ENCODE peak calls at places on chromosomes 12 and 14, in nine cellular contexts. W, L, B, K, A, Y, D, Q and X are unnamed samples.
A peak's percentile ranks its signal among the peaks of the same experiment; 100 is the strongest.

GRCh38 chr12:113747048-113747447 is 219.1 kb downstream of the RBM19 start:
- DNase-seq in Y (no peak), B (no peak), W (no peak), L (no peak), K (peak; percentile 16), D (no peak), A (no peak), Q (no peak), X (peak; percentile 10)

GRCh38 chr12:10140001-10140400 is 10.0 kb upstream of the CLEC7A start:
- DNase-seq in B (peak; percentile 84), L (peak; percentile 44), Q (peak; percentile 45), D (peak; percentile 37), Y (no peak), A (peak; percentile 86), K (peak; percentile 87), W (peak; percentile 31), X (peak; percentile 77)

GRCh38 chr14:58298477-58298879 is at the start of gene ARID4A:
- DNase-seq in D (peak; percentile 76), A (no peak), Q (no peak), B (no peak), L (no peak), Y (peak; percentile 91), W (no peak), K (no peak), X (no peak)

GRCh38 chr12:131229426-131230339 is 276.0 kb downstream of the ADGRD1 start:
- DNase-seq in D (no peak), L (no peak), K (peak; percentile 99), B (no peak), A (no peak), Q (no peak), Y (no peak), W (no peak), X (no peak)

GRCh38 chr14:104284107-104284592 is 145.8 kb downstream of the KIF26A start:
- DNase-seq in A (no peak), K (no peak), D (no peak), L (no peak), B (no peak), Y (peak; percentile 54), W (no peak), Q (no peak), X (no peak)

GRCh38 chr12:128817115-128818015 is 6.4 kb downstream of the SLC15A4 start:
- DNase-seq in K (peak; percentile 84), L (peak; percentile 61), B (no peak), Y (no peak), D (no peak), W (peak; percentile 66), Q (no peak), A (no peak), X (peak; percentile 77)

GRCh38 chr14:88417594-88417993 is 32.1 kb downstream of the SPATA7 start:
- DNase-seq in W (no peak), Q (no peak), Y (no peak), K (no peak), D (no peak), L (no peak), B (no peak), A (no peak), X (no peak)

GRCh38 chr14:80678436-80678835 is 263.1 kb downstream of the CEP128 start:
- DNase-seq in W (no peak), A (no peak), D (no peak), B (no peak), Y (no peak), Q (peak; percentile 31), L (no peak), K (no peak), X (no peak)

GRCh38 chr12:65093571-65093970 is 27.5 kb downstream of the WIF1 start:
- DNase-seq in A (no peak), D (no peak), B (no peak), Q (no peak), K (no peak), L (no peak), W (no peak), Y (no peak), X (no peak)

GRCh38 chr12:116693259-116694227 is 44.3 kb downstream of the SPRING1 start:
- DNase-seq in Q (no peak), B (no peak), D (no peak), K (peak; percentile 34), W (no peak), A (no peak), L (no peak), Y (no peak), X (no peak)

GRCh38 chr14:77111021-77111420 is 13.0 kb downstream of the CIPC start:
- DNase-seq in Y (no peak), W (no peak), D (no peak), L (no peak), Q (no peak), B (peak; percentile 68), K (no peak), A (no peak), X (no peak)

GRCh38 chr14:21098134-21098891 is at the start of gene ZNF219:
- DNase-seq in W (no peak), D (no peak), K (peak; percentile 39), Q (peak; percentile 10), A (no peak), Y (peak; percentile 75), B (peak; percentile 39), L (peak; percentile 51), X (no peak)

GRCh38 chr12:10861366-10861765 is 12.1 kb upstream of the PRR4 start:
- DNase-seq in K (no peak), B (no peak), L (peak; percentile 9), D (no peak), A (no peak), Y (no peak), W (no peak), Q (no peak), X (no peak)

GRCh38 chr14:66237701-66238100 is 248.5 kb upstream of the CCDC196 start:
- DNase-seq in B (no peak), W (no peak), K (no peak), Y (no peak), Q (no peak), A (no peak), L (no peak), D (no peak), X (no peak)

GRCh38 chr14:101583709-101584048 is 22.4 kb downstream of the DIO3 start:
- DNase-seq in D (no peak), Q (no peak), K (no peak), W (no peak), Y (no peak), L (no peak), A (no peak), B (no peak), X (no peak)

GRCh38 chr14:105489607-105490317 is 1.3 kb upstream of the TEDC1 start:
- DNase-seq in L (peak; percentile 65), B (peak; percentile 85), D (peak; percentile 85), Q (peak; percentile 75), W (peak; percentile 57), K (peak; percentile 90), A (peak; percentile 90), Y (peak; percentile 90), X (peak; percentile 91)

GRCh38 chr12:46269429-46270241 is 792 bp upstream of the SLC38A1 start:
- DNase-seq in Y (peak; percentile 67), D (peak; percentile 70), L (no peak), B (no peak), K (peak; percentile 77), W (no peak), A (no peak), Q (no peak), X (peak; percentile 86)

GRCh38 chr12:7959278-7960063 is 23.5 kb upstream of the SLC2A3 start:
- DNase-seq in W (no peak), L (no peak), K (no peak), Y (no peak), A (peak; percentile 77), B (peak; percentile 3), Q (no peak), D (peak; percentile 52), X (peak; percentile 45)

GRCh38 chr12:58695263-58695662 is 225.0 kb downstream of the LRIG3 start:
- DNase-seq in Y (no peak), K (no peak), D (no peak), A (no peak), Q (no peak), W (no peak), B (no peak), L (no peak), X (no peak)

GRCh38 chr12:131103614-131104463 is 150.1 kb downstream of the ADGRD1 start:
- DNase-seq in L (no peak), B (no peak), W (no peak), Y (peak; percentile 25), Q (no peak), K (no peak), A (no peak), D (no peak), X (no peak)

GRCh38 chr14:92507174-92507768 is 6.3 kb upstream of the RIN3 start:
- DNase-seq in L (no peak), Q (no peak), B (no peak), A (peak; percentile 9), Y (peak; percentile 93), D (no peak), K (no peak), W (no peak), X (peak; percentile 42)

GRCh38 chr12:71810905-71811304 is 28.7 kb upstream of the TBC1D15 start:
- DNase-seq in B (no peak), K (no peak), L (no peak), D (no peak), W (no peak), A (no peak), Q (peak; percentile 15), Y (no peak), X (no peak)

GRCh38 chr14:24378981-24379906 is 11.3 kb downstream of the NFATC4 start:
- DNase-seq in W (no peak), A (no peak), Y (no peak), L (no peak), B (no peak), Q (no peak), K (no peak), D (no peak), X (no peak)

GRCh38 chr12:67790660-67791059 is 142.1 kb downstream of the DYRK2 start:
- DNase-seq in B (no peak), W (no peak), L (no peak), D (no peak), K (no peak), Q (no peak), Y (no peak), A (no peak), X (no peak)

GRCh38 chr12:107522692-107523477 is 162.7 kb upstream of the PWP1 start:
- DNase-seq in K (peak; percentile 3), Q (no peak), L (no peak), B (no peak), A (no peak), D (no peak), Y (no peak), W (no peak), X (no peak)

GRCh38 chr12:86712425-86712843 is 456.2 kb upstream of the MGAT4C start:
- DNase-seq in Y (no peak), Q (peak; percentile 97), B (peak; percentile 96), W (peak; percentile 96), L (peak; percentile 96), K (peak; percentile 78), D (no peak), A (no peak), X (no peak)

GRCh38 chr12:100995201-100995600 is 200.6 kb downstream of the ANO4 start:
- DNase-seq in Q (no peak), D (no peak), B (no peak), Y (no peak), A (no peak), K (no peak), L (no peak), W (no peak), X (no peak)

GRCh38 chr12:63889236-63889635 is 44.7 kb downstream of the SRGAP1 start:
- DNase-seq in D (no peak), Q (peak; percentile 85), Y (no peak), K (no peak), A (no peak), L (peak; percentile 7), B (no peak), W (no peak), X (no peak)

GRCh38 chr12:49219417-49220026 is 30.6 kb upstream of the TUBA1A start:
- DNase-seq in B (no peak), Y (no peak), Q (no peak), K (no peak), A (no peak), D (no peak), W (no peak), L (no peak), X (no peak)

GRCh38 chr12:10196210-10196609 is 16.5 kb upstream of the GABARAPL1 start:
- DNase-seq in B (no peak), L (no peak), D (no peak), Q (no peak), Y (no peak), K (no peak), A (no peak), W (no peak), X (peak; percentile 86)

GRCh38 chr12:2615665-2616387 is 178.9 kb upstream of the FKBP4 start:
- DNase-seq in W (no peak), K (no peak), A (no peak), B (no peak), L (no peak), D (no peak), Y (no peak), Q (no peak), X (no peak)